ENCODE peak calls at places on chromosome 7, in six cellular contexts. P is astrocyte; A is CD8-positive, alpha-beta T cell; W is colonic mucosa; I is heart left ventricle; K is tibial nerve. L is an unnamed sample.
A peak's percentile ranks its signal among the peaks of the same experiment; 100 is the strongest.

GRCh38 chr7:129362528-129362927 is 71.7 kb upstream of the STRIP2 start:
- DNase-seq in A (no peak), I (no peak), W (no peak), K (no peak), P (no peak), L (no peak)

GRCh38 chr7:16702433-16702832 is 51.1 kb upstream of the TSPAN13 start:
- DNase-seq in W (no peak), A (no peak), K (no peak), I (no peak), P (no peak), L (no peak)

GRCh38 chr7:55033241-55033846 is 14.5 kb downstream of the EGFR start:
- DNase-seq in K (no peak), W (no peak), P (no peak), A (no peak), I (no peak), L (no peak)

GRCh38 chr7:151085691-151086620 is at the start of gene AGAP3:
- DNase-seq in K (peak; percentile 77), A (peak; percentile 31), W (peak; percentile 91), P (peak; percentile 75), I (peak; percentile 94), L (no peak)

GRCh38 chr7:18494821-18495408 is 634 bp upstream of the HDAC9 start:
- DNase-seq in I (no peak), P (peak; percentile 78), W (no peak), A (no peak), K (no peak), L (no peak)

GRCh38 chr7:45709168-45710034 is 135.2 kb downstream of the ADCY1 start:
- DNase-seq in A (no peak), W (peak; percentile 19), K (no peak), P (no peak), I (peak; percentile 64), L (no peak)

GRCh38 chr7:139588632-139589031 is 65.1 kb downstream of the CLEC2L start:
- DNase-seq in W (no peak), K (no peak), I (no peak), A (no peak), P (peak; percentile 54), L (peak; percentile 72)

GRCh38 chr7:37538945-37539344 is 90.3 kb upstream of the ELMO1 start:
- DNase-seq in K (no peak), W (no peak), A (no peak), P (no peak), I (no peak), L (no peak)

GRCh38 chr7:108486291-108486966 is 30.2 kb upstream of the NRCAM start:
- DNase-seq in K (no peak), A (no peak), I (no peak), W (no peak), P (peak; percentile 68), L (peak; percentile 6)

GRCh38 chr7:23377134-23377533 is 78.0 kb downstream of the MALSU1 start:
- DNase-seq in K (no peak), I (no peak), W (no peak), A (no peak), P (peak; percentile 53), L (no peak)

GRCh38 chr7:124267154-124267553 is 234.3 kb upstream of the TMEM229A start:
- DNase-seq in K (no peak), W (no peak), A (no peak), I (no peak), P (no peak), L (no peak)

GRCh38 chr7:1283941-1284742 is 51.5 kb downstream of the UNCX start:
- DNase-seq in P (no peak), K (no peak), A (no peak), W (no peak), I (no peak), L (no peak)

GRCh38 chr7:16137944-16138343 is 283.4 kb downstream of the CRPPA start:
- DNase-seq in A (no peak), W (no peak), P (no peak), K (no peak), I (no peak), L (no peak)

GRCh38 chr7:45001138-45001694 is 1.2 kb downstream of the CCM2 start:
- DNase-seq in K (no peak), W (peak; percentile 38), P (peak; percentile 32), A (peak; percentile 30), I (no peak), L (no peak)

GRCh38 chr7:88203401-88203800 is 16.4 kb downstream of the SRI start:
- DNase-seq in W (no peak), K (no peak), P (no peak), I (no peak), A (no peak), L (no peak)

GRCh38 chr7:128205068-128205467 is 36.0 kb upstream of the LEP start:
- DNase-seq in K (no peak), I (no peak), A (no peak), W (no peak), P (no peak), L (no peak)

GRCh38 chr7:129363-130221 is 62.8 kb upstream of the FAM20C start:
- DNase-seq in P (no peak), W (no peak), A (no peak), K (no peak), I (no peak), L (no peak)

GRCh38 chr7:30528779-30529178 is 24.1 kb upstream of the GGCT start:
- DNase-seq in I (no peak), A (no peak), K (no peak), P (no peak), W (no peak), L (no peak)

GRCh38 chr7:30530373-30530772 is 25.7 kb upstream of the GGCT start:
- DNase-seq in P (no peak), W (no peak), I (no peak), K (no peak), A (no peak), L (no peak)

GRCh38 chr7:30531286-30531685 is 26.7 kb upstream of the GGCT start:
- DNase-seq in K (no peak), I (no peak), P (no peak), A (no peak), W (no peak), L (no peak)

DNA sequence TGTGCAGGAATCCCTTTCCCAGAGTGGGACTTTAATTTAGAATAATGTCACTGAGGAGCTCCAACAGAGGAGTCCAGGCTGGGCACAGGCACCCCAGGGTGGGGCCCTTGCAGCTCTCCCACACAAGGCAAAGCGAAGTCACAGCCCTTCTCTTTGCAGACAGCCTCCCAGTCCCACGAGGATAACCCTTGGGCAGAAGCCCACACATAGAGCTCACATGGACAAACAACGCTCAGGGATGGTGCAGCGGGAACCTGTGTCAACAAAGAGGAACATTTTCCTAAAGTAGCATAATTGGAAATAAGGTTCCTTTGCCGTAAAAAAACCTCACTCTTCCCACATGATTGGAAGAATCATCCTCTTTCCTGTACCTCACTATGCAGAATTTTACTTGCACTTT is 29.3 kb upstream of the GGCT start:
- DNase-seq in A (no peak), K (no peak), I (no peak), P (no peak), W (no peak), L (no peak)
- H3K27ac ChIP-seq in A (no peak overlapping the region), K (no peak overlapping the region), I (no peak overlapping the region), P (no peak overlapping the region), W (no peak overlapping the region), L (no peak overlapping the region)

DNA sequence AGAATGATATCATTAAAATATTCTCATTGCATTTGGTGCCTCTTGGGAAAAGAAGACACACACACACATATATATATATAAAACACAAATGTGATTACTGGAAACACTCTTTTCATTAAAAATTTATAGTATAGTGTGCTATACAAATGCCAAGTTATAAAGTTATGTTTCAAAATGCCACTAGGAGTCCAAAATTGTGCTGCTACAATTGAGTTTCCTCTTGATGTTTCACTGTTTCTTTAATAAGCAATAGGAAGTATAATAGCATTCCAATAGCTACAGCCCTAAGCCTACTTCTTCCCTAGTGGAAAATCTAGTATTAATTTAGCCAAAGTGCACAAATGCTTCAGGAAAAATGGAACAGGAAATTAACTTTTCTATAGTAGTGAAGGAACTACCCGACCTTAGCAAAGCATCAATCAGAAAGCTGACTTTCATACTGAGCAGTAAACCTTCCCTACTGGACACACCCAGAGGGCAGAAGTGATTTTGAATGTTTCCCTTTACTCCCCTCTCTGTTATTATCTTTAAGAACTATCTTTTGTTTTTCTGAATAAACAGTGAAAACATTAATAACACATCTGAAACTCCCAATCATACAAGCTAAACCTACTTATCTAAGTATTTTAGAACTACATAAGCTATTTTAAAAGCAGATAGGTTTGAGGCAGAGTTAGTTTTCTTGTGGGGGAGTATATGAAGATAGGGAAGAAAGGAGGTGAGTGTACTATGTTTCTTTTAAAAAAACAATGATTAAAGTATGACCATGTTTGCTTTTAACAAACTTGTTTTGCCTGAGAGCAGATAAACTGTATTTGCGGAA is 13.6 kb downstream of the CPED1 start:
- DNase-seq in K (no peak), W (no peak), P (no peak), I (no peak), A (no peak), L (no peak)
- TF ChIP-seq CTCF in K (no peak), W (no peak), P (no peak), I (no peak), A (no peak), L (no peak)

DNA sequence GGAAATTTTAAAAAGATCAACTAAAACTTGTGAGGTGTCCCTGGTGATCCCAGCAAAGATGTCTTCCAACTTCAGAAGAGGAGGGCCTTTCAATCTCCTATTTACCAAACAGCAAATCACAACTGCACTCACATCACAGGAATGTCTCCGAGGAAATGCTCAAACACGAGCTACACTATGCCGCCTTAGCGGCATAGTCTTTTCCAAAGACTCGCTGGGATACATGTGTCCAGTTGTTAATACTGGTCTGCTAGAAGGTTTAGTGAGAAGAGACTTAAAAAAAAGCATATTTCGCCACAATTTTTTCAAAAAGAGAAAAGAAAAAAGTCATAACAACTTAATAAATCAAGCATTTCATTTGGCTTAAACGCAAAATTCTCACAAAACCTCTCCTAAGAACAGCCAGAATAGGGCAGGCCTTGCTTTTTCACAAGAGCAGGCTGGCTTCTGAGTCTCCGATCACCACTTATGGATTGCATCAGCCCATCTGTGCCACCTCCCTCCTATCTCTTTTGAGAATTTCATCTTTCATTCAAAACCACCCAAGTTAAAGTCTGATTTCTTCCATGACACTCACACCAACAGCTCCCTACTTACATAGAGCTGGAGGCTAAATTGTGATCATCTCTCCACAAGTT is 66.1 kb downstream of the GNA12 start:
- DNase-seq in W (no peak), P (no peak), A (no peak), I (no peak), K (no peak), L (no peak)
- H3K27ac ChIP-seq in W (no peak overlapping the region), P (no peak overlapping the region), A (no peak overlapping the region), I (no peak overlapping the region), K (peak overlapping the region; percentile 43), L (no peak overlapping the region)

DNA sequence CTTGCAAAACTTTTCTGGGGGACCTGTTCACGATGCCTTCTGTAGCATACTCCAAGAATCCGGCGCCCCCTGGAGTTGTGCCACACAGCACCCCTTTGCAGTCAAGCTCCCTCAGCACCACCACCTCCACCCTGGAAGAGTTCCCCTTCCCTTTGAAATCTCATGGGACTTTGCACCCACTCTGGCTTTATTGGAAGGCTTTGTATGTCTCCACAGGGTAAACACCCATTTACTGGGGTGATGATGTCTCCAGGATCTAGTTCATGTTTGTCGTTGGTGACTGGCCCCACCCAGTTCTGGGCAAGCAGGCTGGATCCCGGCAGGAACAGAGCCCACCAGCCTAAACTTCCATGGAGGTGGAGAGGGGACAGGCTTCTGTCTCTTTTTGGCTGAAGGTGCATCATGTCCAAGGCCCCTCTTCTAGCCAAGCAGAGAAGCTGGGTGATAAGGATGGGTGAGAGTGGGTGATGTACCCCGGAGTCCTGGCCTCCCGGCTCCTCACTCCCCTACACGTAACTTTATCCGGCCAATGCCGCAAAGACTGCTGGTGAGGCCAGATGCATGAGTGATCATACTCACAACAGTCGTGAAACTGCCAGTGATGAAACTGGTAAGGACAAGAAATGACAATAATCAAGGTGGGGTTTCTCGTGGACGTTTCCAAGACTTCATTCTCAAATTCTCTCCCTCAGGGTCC is 727 bp upstream of the CLDN4 start:
- DNase-seq in K (no peak), W (peak; percentile 88), I (peak; percentile 51), P (no peak), A (no peak), L (no peak)
- TF ChIP-seq CTCF in K (no peak), W (no peak), I (no peak), P (no peak), A (no peak), L (no peak)